ENCODE peak calls at places on chromosome 2, in four cellular contexts. Q, O, A and K are unnamed samples.

GRCh38 chr2:192657364-192657763 is 462.6 kb upstream of the TMEFF2 start:
- DNase-seq in A (no peak), O (no peak), Q (no peak), K (no peak)

GRCh38 chr2:178002038-178002437 is 70.5 kb downstream of the PDE11A start:
- DNase-seq in Q (no peak), O (no peak), A (no peak), K (no peak)

GRCh38 chr2:25305809-25306208 is 35.9 kb downstream of the DNMT3A start:
- DNase-seq in Q (no peak), O (peak), A (no peak), K (no peak)

GRCh38 chr2:206415618-206416243 is 27.6 kb upstream of the ADAM23 start:
- DNase-seq in Q (no peak), A (no peak), O (no peak), K (no peak)

GRCh38 chr2:69387770-69388481 is 899 bp upstream of the GFPT1 start:
- DNase-seq in A (no peak), Q (no peak), O (no peak), K (no peak)

GRCh38 chr2:134410831-134411231 is 157.0 kb downstream of the MGAT5 start:
- DNase-seq in Q (no peak), O (peak), A (peak), K (no peak)

GRCh38 chr2:85523906-85524566 is 14.9 kb upstream of the MAT2A start:
- DNase-seq in Q (no peak), A (no peak), O (no peak), K (no peak)

GRCh38 chr2:45119038-45119437 is 109.8 kb upstream of the SIX2 start:
- DNase-seq in O (peak), A (peak), Q (peak), K (no peak)

GRCh38 chr2:85852979-85853498 is 35.8 kb downstream of the ST3GAL5 start:
- DNase-seq in A (no peak), Q (no peak), O (peak), K (peak)

GRCh38 chr2:189037518-189037917 is 63.3 kb downstream of the COL3A1 start:
- DNase-seq in A (peak), O (no peak), Q (no peak), K (no peak)

GRCh38 chr2:148602918-148603561 is 41.5 kb upstream of the EPC2 start:
- DNase-seq in A (no peak), Q (no peak), O (no peak), K (no peak)

GRCh38 chr2:215808194-215808593 is 205.2 kb downstream of the MREG start:
- DNase-seq in A (no peak), Q (no peak), O (no peak), K (no peak)

GRCh38 chr2:217703102-217703501 is 299.7 kb downstream of the TNS1 start:
- DNase-seq in Q (no peak), A (no peak), O (no peak), K (no peak)

GRCh38 chr2:239780236-239780997 is 244.7 kb downstream of the NDUFA10 start:
- DNase-seq in A (no peak), Q (no peak), O (no peak), K (no peak)

GRCh38 chr2:121266543-121267106 is 18.4 kb downstream of the TFCP2L1 start:
- DNase-seq in A (peak), Q (no peak), O (no peak), K (no peak)

GRCh38 chr2:166375736-166376487 is at the start of gene SCN9A:
- DNase-seq in O (peak), A (peak), Q (no peak), K (no peak)

GRCh38 chr2:117485588-117485987 is 328.9 kb upstream of the DDX18 start:
- DNase-seq in O (no peak), Q (no peak), A (no peak), K (no peak)

DNA sequence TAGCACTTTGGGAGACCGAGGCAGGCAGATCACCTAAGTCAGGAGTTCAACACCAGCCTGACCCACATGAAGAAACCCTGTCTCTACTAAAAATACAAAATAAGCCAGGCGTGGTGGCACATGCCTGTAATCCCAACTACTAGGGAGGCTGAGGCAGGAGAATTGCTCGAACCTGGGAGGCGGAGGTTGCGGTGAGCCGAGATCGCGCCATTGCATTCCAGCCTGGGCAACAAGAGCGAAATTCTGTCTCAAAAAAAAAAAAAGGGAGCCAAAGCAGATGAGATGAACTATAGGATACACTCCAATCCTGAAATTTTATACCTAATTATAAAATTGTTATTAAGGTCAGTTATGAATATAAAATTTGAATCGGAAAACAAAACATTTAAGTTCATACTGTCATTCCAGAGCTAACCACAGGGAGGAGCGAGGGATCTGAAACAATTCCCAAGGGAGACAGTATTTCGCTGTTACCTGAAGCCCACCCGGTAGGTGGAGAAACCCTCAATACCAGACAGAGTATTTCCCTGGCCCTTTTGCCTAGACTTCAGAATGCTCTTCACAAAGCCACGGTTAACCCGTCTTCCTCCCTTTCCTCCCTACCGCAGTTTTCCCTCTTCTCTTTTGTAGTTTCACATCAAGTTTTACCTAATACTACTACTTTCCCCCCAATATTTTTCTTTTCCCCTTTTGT is 1.4 kb downstream of the PPM1G start:
- DNase-seq in O (peak), A (peak), Q (no peak), K (no peak)
- H3K4me3 ChIP-seq in O (peak), A (peak), Q (peak), K (peak)

GRCh38 chr2:237222683-237223082 is 137.0 kb downstream of the COPS8 start:
- DNase-seq in O (no peak), Q (no peak), A (no peak), K (no peak)

GRCh38 chr2:237218756-237219155 is 133.1 kb downstream of the COPS8 start:
- DNase-seq in O (no peak), A (no peak), Q (no peak), K (no peak)

GRCh38 chr2:237223208-237223861 is 137.6 kb downstream of the COPS8 start:
- DNase-seq in A (peak), Q (peak), O (peak), K (no peak)

GRCh38 chr2:237221443-237221842 is 135.8 kb downstream of the COPS8 start:
- DNase-seq in O (no peak), A (no peak), Q (no peak), K (no peak)

GRCh38 chr2:237222178-237222577 is 136.5 kb downstream of the COPS8 start:
- DNase-seq in O (peak), A (peak), Q (no peak), K (no peak)
- H3K4me3 ChIP-seq in O (no peak), A (no peak), Q (no peak), K (no peak)

GRCh38 chr2:102126169-102126568 is 16.4 kb upstream of the IL1R1 start:
- DNase-seq in Q (no peak), A (no peak), O (no peak), K (no peak)
- H3K4me3 ChIP-seq in Q (no peak), A (no peak), O (no peak), K (no peak)

GRCh38 chr2:232666051-232666805 is 30.9 kb upstream of the GIGYF2 start:
- DNase-seq in O (no peak), Q (no peak), A (no peak), K (no peak)
- H3K4me3 ChIP-seq in O (no peak), Q (no peak), A (no peak), K (no peak)